ENCODE peak calls at places on chromosomes 5 and 9, in nine cellular contexts. N, W, S, Q, C, E, F, U and V are unnamed samples.

GRCh38 chr9:27125936-27126335 is 16.9 kb downstream of the TEK start:
- DNase-seq in C (no peak), U (peak), F (no peak), W (no peak), E (no peak), S (no peak), N (no peak), Q (no peak), V (no peak)

GRCh38 chr5:179599100-179599499 is 24.4 kb downstream of the HNRNPH1 start:
- DNase-seq in W (no peak), E (no peak), S (no peak), N (no peak), C (no peak), F (no peak), Q (no peak), U (no peak), V (no peak)

GRCh38 chr5:81820315-81820636 is 69.4 kb upstream of the SSBP2 start:
- DNase-seq in S (no peak), W (no peak), N (no peak), E (no peak), Q (no peak), C (no peak), F (no peak), U (no peak), V (no peak)

GRCh38 chr5:144088211-144088965 is 82.1 kb downstream of the YIPF5 start:
- DNase-seq in W (no peak), F (no peak), Q (no peak), N (no peak), C (no peak), E (no peak), S (no peak), U (peak), V (no peak)

GRCh38 chr9:99414321-99414720 is 192.2 kb downstream of the SEC61B start:
- DNase-seq in U (no peak), Q (no peak), F (no peak), E (no peak), C (no peak), W (no peak), N (no peak), S (no peak), V (no peak)

GRCh38 chr9:18238254-18238653 is 235.7 kb upstream of the ADAMTSL1 start:
- DNase-seq in S (no peak), U (peak), N (no peak), E (no peak), F (no peak), C (no peak), Q (no peak), W (no peak), V (no peak)

GRCh38 chr9:128257086-128257825 is 18.6 kb downstream of the GOLGA2 start:
- DNase-seq in W (no peak), E (no peak), S (no peak), C (no peak), N (no peak), Q (no peak), F (no peak), U (no peak), V (no peak)

GRCh38 chr9:29078063-29078660 is 1504.9 kb upstream of the C9orf72 start:
- DNase-seq in F (no peak), S (no peak), E (no peak), C (no peak), N (no peak), U (peak), W (no peak), Q (no peak), V (no peak)

GRCh38 chr9:20357207-20357503 is 265.1 kb downstream of the MLLT3 start:
- DNase-seq in S (no peak), E (no peak), W (no peak), N (no peak), F (no peak), Q (no peak), U (peak), C (no peak), V (no peak)

GRCh38 chr9:12785251-12785880 is 10.5 kb downstream of the LURAP1L start:
- DNase-seq in S (peak), C (peak), E (peak), U (peak), F (no peak), W (no peak), Q (no peak), N (peak), V (no peak)

GRCh38 chr9:38224941-38225340 is 155.9 kb upstream of the SHB start:
- DNase-seq in W (no peak), N (no peak), Q (no peak), C (no peak), S (no peak), F (no peak), E (no peak), U (no peak), V (no peak)

GRCh38 chr5:88244686-88245085 is 24.0 kb downstream of the TMEM161B start:
- DNase-seq in S (no peak), C (no peak), F (no peak), E (no peak), N (no peak), W (no peak), Q (no peak), U (no peak), V (no peak)

GRCh38 chr9:130041648-130042405 is 1.2 kb downstream of the FNBP1 start:
- DNase-seq in F (peak), N (peak), E (peak), S (peak), C (peak), U (peak), Q (peak), W (peak), V (peak)

GRCh38 chr5:77806213-77806843 is 30.2 kb upstream of the TBCA start:
- DNase-seq in Q (no peak), E (no peak), N (no peak), S (no peak), W (no peak), C (no peak), U (peak), F (no peak), V (no peak)

GRCh38 chr9:16516887-16517286 is 353.6 kb downstream of the BNC2 start:
- DNase-seq in N (no peak), F (no peak), E (no peak), U (peak), S (no peak), C (no peak), Q (no peak), W (no peak), V (no peak)

GRCh38 chr9:91036356-91036755 is 234.7 kb downstream of the SYK start:
- DNase-seq in W (no peak), U (no peak), S (no peak), F (no peak), Q (no peak), E (no peak), C (no peak), N (no peak), V (no peak)

GRCh38 chr9:437066-438015 is 222.7 kb downstream of the DOCK8 start:
- DNase-seq in S (no peak), F (no peak), N (no peak), W (no peak), C (peak), Q (no peak), U (peak), E (no peak), V (no peak)

GRCh38 chr9:114078781-114079156 is 669 bp upstream of the AMBP start:
- DNase-seq in S (no peak), N (no peak), E (no peak), W (no peak), Q (no peak), U (no peak), C (no peak), F (no peak), V (no peak)

GRCh38 chr9:12658531-12659209 is 34.5 kb upstream of the TYRP1 start:
- DNase-seq in U (no peak), W (peak), N (peak), E (no peak), S (peak), C (no peak), F (no peak), Q (no peak), V (no peak)

GRCh38 chr9:114558027-114558675 is 29.4 kb upstream of the ATP6V1G1 start:
- DNase-seq in N (no peak), Q (no peak), U (no peak), F (no peak), S (no peak), W (no peak), C (no peak), E (no peak), V (peak)

GRCh38 chr5:3905031-3905430 is 309.4 kb downstream of the IRX1 start:
- DNase-seq in E (no peak), Q (no peak), F (no peak), W (no peak), C (no peak), U (no peak), S (no peak), N (no peak), V (no peak)

GRCh38 chr9:107712390-107712789 is 222.8 kb upstream of the KLF4 start:
- DNase-seq in U (peak), E (no peak), F (no peak), S (no peak), Q (no peak), W (no peak), C (no peak), N (no peak), V (no peak)

GRCh38 chr5:173781826-173782670 is 106.1 kb upstream of the CPEB4 start:
- DNase-seq in U (peak), F (no peak), E (peak), N (no peak), C (peak), W (peak), Q (no peak), S (peak), V (no peak)

GRCh38 chr9:127792417-127793031 is 6.7 kb downstream of the CDK9 start:
- DNase-seq in Q (no peak), N (no peak), S (no peak), E (no peak), U (no peak), W (peak), C (no peak), F (no peak), V (no peak)

GRCh38 chr9:128409998-128410397 is 10.7 kb upstream of the CERCAM start:
- DNase-seq in F (no peak), Q (no peak), W (no peak), S (no peak), U (peak), C (no peak), E (no peak), N (no peak), V (no peak)

GRCh38 chr5:74342948-74343682 is 297.4 kb downstream of the ENC1 start:
- DNase-seq in S (no peak), N (no peak), W (no peak), C (no peak), E (no peak), F (no peak), Q (no peak), U (peak), V (no peak)

GRCh38 chr5:173191015-173191414 is 44.0 kb downstream of the NKX2-5 start:
- DNase-seq in W (no peak), C (no peak), E (no peak), F (no peak), S (no peak), Q (no peak), N (no peak), U (no peak), V (no peak)

GRCh38 chr5:9789818-9790217 is 159.7 kb upstream of the TAS2R1 start:
- DNase-seq in U (peak), E (no peak), F (no peak), C (no peak), W (no peak), N (no peak), Q (no peak), S (no peak), V (no peak)

GRCh38 chr9:85290019-85290418 is 451.7 kb downstream of the AGTPBP1 start:
- DNase-seq in W (no peak), F (no peak), U (no peak), E (no peak), S (no peak), Q (no peak), C (no peak), N (no peak), V (no peak)

GRCh38 chr5:174098694-174099093 is 53.2 kb downstream of the NSG2 start:
- DNase-seq in F (no peak), Q (no peak), N (no peak), S (no peak), U (no peak), E (no peak), W (no peak), C (no peak), V (no peak)

GRCh38 chr9:135961811-135962695 is 880 bp upstream of the UBAC1 start:
- DNase-seq in U (no peak), S (no peak), E (no peak), W (no peak), C (no peak), F (no peak), N (no peak), Q (no peak), V (no peak)

GRCh38 chr9:134317431-134318414 is 8.5 kb upstream of the RXRA start:
- DNase-seq in Q (no peak), F (no peak), N (peak), C (no peak), W (peak), E (peak), U (peak), S (peak), V (peak)

GRCh38 chr5:135140805-135141204 is 106.8 kb upstream of the PITX1 start:
- DNase-seq in E (peak), N (peak), C (no peak), W (no peak), S (peak), U (peak), Q (no peak), F (no peak), V (no peak)

GRCh38 chr5:43121565-43122484 is 1.1 kb downstream of the ZNF131 start:
- DNase-seq in W (peak), C (no peak), E (no peak), F (no peak), Q (no peak), S (no peak), N (no peak), U (peak), V (peak)

GRCh38 chr9:91127653-91128052 is 234.1 kb downstream of the AUH start:
- DNase-seq in F (no peak), N (no peak), E (no peak), U (no peak), S (no peak), Q (no peak), C (no peak), W (no peak), V (no peak)

GRCh38 chr5:100273846-100274580 is 261.2 kb upstream of the FAM174A start:
- DNase-seq in Q (no peak), S (no peak), E (no peak), C (no peak), F (no peak), U (no peak), W (no peak), N (no peak), V (no peak)

GRCh38 chr9:15763371-15763770 is 210.5 kb downstream of the CCDC171 start:
- DNase-seq in U (no peak), E (no peak), S (no peak), C (no peak), N (no peak), F (no peak), W (no peak), Q (no peak), V (no peak)

GRCh38 chr5:150573867-150574817 is 66.2 kb downstream of the NDST1 start:
- DNase-seq in W (no peak), Q (no peak), E (peak), S (peak), U (no peak), C (peak), N (no peak), F (no peak), V (no peak)
- TF ChIP-seq CTCF in W (no peak), Q (no peak), E (no peak), S (no peak), U (peak), C (no peak), N (no peak), F (no peak), V (no peak)

DNA sequence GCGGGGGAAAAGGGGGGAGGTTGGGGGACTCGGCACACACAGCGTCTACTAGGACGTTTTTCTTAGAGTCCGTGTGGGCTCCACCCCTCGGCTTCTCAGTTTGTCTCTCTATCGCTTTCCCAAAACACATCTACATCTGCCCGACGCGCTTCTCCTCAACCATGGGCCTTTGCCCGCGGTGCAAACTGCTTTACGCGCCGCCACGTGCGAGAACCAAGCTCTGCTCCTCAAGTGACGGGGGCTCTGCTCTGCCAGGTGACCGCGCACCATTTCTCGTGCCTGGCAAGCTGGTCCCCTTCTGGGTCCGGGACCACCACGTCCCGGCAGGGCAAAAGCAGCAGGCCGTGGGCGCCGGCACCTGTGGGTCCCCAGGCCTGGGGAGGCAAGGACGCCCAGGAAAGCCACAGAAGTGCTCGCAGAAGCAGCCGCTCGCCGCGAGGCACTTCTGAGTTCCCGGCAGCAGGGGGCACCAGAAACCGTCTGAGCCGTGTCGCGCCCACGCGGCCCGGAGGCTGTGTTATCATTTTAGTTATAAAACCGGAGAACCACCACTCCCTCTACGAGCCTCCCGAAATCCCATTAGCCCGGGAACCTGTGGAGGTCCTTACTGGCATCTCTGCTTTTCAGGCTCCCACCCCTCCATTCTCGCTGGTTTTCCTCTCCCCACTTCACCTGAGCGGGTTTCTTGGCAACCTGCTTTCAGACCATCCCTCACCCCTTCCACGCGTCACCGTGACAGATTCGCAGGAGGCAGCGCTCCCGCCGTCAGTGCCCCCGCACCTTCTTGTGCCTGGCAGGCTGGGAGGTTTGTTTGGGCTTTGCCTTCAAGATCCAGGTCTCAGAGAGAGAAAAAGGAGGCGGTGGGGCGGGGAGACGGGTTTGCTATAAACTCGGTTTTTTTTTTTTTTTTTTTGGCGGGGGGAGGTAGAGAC is 2.5 kb downstream of the GDNF start:
- DNase-seq in E (peak), Q (peak), W (peak), U (peak), N (peak), S (peak), C (peak), F (peak), V (peak)
- TF ChIP-seq CTCF in E (peak), Q (peak), W (peak), U (peak), N (peak), S (peak), C (peak), F (peak), V (peak)

GRCh38 chr5:103808464-103809106 is 246.0 kb upstream of the NUDT12 start:
- DNase-seq in F (peak), U (peak), Q (peak), N (no peak), C (no peak), E (no peak), W (no peak), S (no peak), V (peak)
- TF ChIP-seq CTCF in F (peak), U (peak), Q (peak), N (peak), C (no peak), E (peak), W (no peak), S (peak), V (peak)

GRCh38 chr9:33290994-33291397 is 680 bp downstream of the NFX1 start:
- DNase-seq in F (no peak), S (no peak), C (no peak), W (no peak), E (no peak), Q (no peak), U (peak), N (no peak), V (no peak)
- TF ChIP-seq CTCF in F (no peak), S (no peak), C (no peak), W (no peak), E (no peak), Q (no peak), U (no peak), N (no peak), V (no peak)

DNA sequence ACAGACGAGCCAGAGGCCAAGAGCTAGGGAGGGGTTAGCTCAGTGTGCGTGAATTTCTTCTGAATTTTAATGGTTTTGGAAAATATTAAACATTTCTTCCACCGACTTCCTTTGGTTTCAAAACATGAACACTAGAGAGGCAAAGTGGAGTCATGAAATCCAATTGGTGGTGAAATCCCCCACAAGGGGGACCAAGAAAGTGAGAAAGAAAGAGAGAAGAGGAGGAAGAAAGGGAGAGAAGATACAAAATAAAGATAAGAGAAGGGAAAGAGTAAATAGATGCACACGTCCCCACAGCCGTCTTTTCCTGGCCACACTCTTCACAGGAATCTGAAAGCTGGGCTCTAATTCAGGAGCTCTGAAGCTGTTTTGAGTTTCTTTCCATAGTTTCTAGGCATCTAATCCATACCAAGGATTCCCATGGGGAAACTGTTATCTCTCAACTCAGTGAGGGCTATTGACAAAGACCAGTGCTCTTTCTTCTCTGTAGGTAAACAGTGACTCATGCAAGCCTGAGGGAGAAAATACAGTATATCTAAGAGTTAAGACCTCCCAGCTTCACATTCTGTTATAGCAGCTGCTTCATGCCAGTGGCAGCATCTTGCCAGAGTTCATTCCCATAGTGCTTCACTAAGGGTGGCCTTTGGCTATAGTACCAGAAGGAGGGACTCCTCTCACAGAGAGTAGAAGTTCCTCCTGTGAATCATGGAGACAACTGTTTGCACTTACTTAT is 115.8 kb upstream of the LIFR start:
- DNase-seq in N (no peak), Q (no peak), U (peak), C (no peak), E (no peak), W (no peak), S (no peak), F (no peak), V (no peak)
- TF ChIP-seq CTCF in N (no peak), Q (no peak), U (no peak), C (no peak), E (no peak), W (no peak), S (no peak), F (no peak), V (no peak)